ENCODE peak calls at places on chromosomes 13 and 19, in nine cellular contexts. One of them, this sample, is unnamed.

GRCh38 chr19:617551-618246 is 15.6 kb downstream of the POLRMT start:
- DNase-seq in epithelial cell of esophagus: no peak
- DNase-seq in uterus: no peak
- DNase-seq in AG09319: no peak
- DNase-seq in progenitor cell of endocrine pancreas: no peak
- DNase-seq in IMR-90: no peak
- DNase-seq in endothelial cell: no peak
- DNase-seq in left ventricle myocardium inferior: no peak
- DNase-seq in CD4-positive, alpha-beta T cell: no peak
- DNase-seq in this sample: no peak

GRCh38 chr19:7866399-7867091 is 7.6 kb downstream of the PRR36 start:
- DNase-seq in AG09319: no peak
- DNase-seq in endothelial cell: no peak
- DNase-seq in left ventricle myocardium inferior: no peak
- DNase-seq in progenitor cell of endocrine pancreas: no peak
- DNase-seq in uterus: no peak
- DNase-seq in IMR-90: no peak
- DNase-seq in CD4-positive, alpha-beta T cell: no peak
- DNase-seq in epithelial cell of esophagus: no peak
- DNase-seq in this sample: no peak

GRCh38 chr19:37333457-37333856 is 37.4 kb upstream of the ZNF527 start:
- DNase-seq in uterus: no peak
- DNase-seq in endothelial cell: no peak
- DNase-seq in left ventricle myocardium inferior: no peak
- DNase-seq in IMR-90: no peak
- DNase-seq in CD4-positive, alpha-beta T cell: no peak
- DNase-seq in AG09319: no peak
- DNase-seq in epithelial cell of esophagus: peak; percentile 52
- DNase-seq in progenitor cell of endocrine pancreas: no peak
- DNase-seq in this sample: no peak

GRCh38 chr13:26061947-26062346 is 10.1 kb upstream of the SHISA2 start:
- DNase-seq in uterus: no peak
- DNase-seq in IMR-90: peak; percentile 61
- DNase-seq in AG09319: no peak
- DNase-seq in left ventricle myocardium inferior: no peak
- DNase-seq in CD4-positive, alpha-beta T cell: no peak
- DNase-seq in endothelial cell: no peak
- DNase-seq in progenitor cell of endocrine pancreas: no peak
- DNase-seq in epithelial cell of esophagus: peak; percentile 88
- DNase-seq in this sample: no peak

GRCh38 chr13:46119883-46120614 is 15.2 kb upstream of the CPB2 start:
- DNase-seq in left ventricle myocardium inferior: no peak
- DNase-seq in endothelial cell: no peak
- DNase-seq in uterus: peak; percentile 25
- DNase-seq in epithelial cell of esophagus: peak; percentile 60
- DNase-seq in IMR-90: peak; percentile 19
- DNase-seq in AG09319: no peak
- DNase-seq in progenitor cell of endocrine pancreas: no peak
- DNase-seq in CD4-positive, alpha-beta T cell: no peak
- DNase-seq in this sample: no peak

GRCh38 chr13:74132152-74132767 is 1.9 kb downstream of the KLF12 start:
- DNase-seq in left ventricle myocardium inferior: no peak
- DNase-seq in IMR-90: peak; percentile 39
- DNase-seq in epithelial cell of esophagus: peak; percentile 39
- DNase-seq in CD4-positive, alpha-beta T cell: no peak
- DNase-seq in AG09319: no peak
- DNase-seq in uterus: no peak
- DNase-seq in progenitor cell of endocrine pancreas: no peak
- DNase-seq in endothelial cell: no peak
- DNase-seq in this sample: no peak

GRCh38 chr13:38008636-38009035 is 139.1 kb upstream of the TRPC4 start:
- DNase-seq in progenitor cell of endocrine pancreas: no peak
- DNase-seq in left ventricle myocardium inferior: no peak
- DNase-seq in IMR-90: no peak
- DNase-seq in uterus: no peak
- DNase-seq in CD4-positive, alpha-beta T cell: no peak
- DNase-seq in endothelial cell: no peak
- DNase-seq in epithelial cell of esophagus: peak; percentile 37
- DNase-seq in AG09319: no peak
- DNase-seq in this sample: no peak

GRCh38 chr13:48266150-48266549 is 33.1 kb downstream of the ITM2B start:
- DNase-seq in progenitor cell of endocrine pancreas: no peak
- DNase-seq in uterus: no peak
- DNase-seq in epithelial cell of esophagus: no peak
- DNase-seq in CD4-positive, alpha-beta T cell: no peak
- DNase-seq in AG09319: no peak
- DNase-seq in IMR-90: no peak
- DNase-seq in endothelial cell: no peak
- DNase-seq in left ventricle myocardium inferior: no peak
- DNase-seq in this sample: no peak

GRCh38 chr19:17582613-17583012 is 27.2 kb downstream of the COLGALT1 start:
- DNase-seq in epithelial cell of esophagus: no peak
- DNase-seq in uterus: no peak
- DNase-seq in IMR-90: no peak
- DNase-seq in left ventricle myocardium inferior: no peak
- DNase-seq in AG09319: no peak
- DNase-seq in endothelial cell: no peak
- DNase-seq in CD4-positive, alpha-beta T cell: no peak
- DNase-seq in progenitor cell of endocrine pancreas: no peak
- DNase-seq in this sample: no peak
- TF ChIP-seq CTCF in epithelial cell of esophagus: no peak
- TF ChIP-seq CTCF in uterus: no peak
- TF ChIP-seq CTCF in IMR-90: no peak
- TF ChIP-seq CTCF in left ventricle myocardium inferior: no peak
- TF ChIP-seq CTCF in AG09319: no peak
- TF ChIP-seq CTCF in endothelial cell: peak; percentile 20
- TF ChIP-seq CTCF in CD4-positive, alpha-beta T cell: no peak
- TF ChIP-seq CTCF in progenitor cell of endocrine pancreas: no peak
- TF ChIP-seq CTCF in this sample: no peak

GRCh38 chr19:43124360-43124759 is 41.9 kb upstream of the PSG2 start:
- DNase-seq in uterus: no peak
- DNase-seq in epithelial cell of esophagus: peak; percentile 21
- DNase-seq in progenitor cell of endocrine pancreas: no peak
- DNase-seq in endothelial cell: no peak
- DNase-seq in AG09319: no peak
- DNase-seq in CD4-positive, alpha-beta T cell: no peak
- DNase-seq in left ventricle myocardium inferior: no peak
- DNase-seq in IMR-90: no peak
- DNase-seq in this sample: no peak
- TF ChIP-seq CTCF in uterus: no peak
- TF ChIP-seq CTCF in epithelial cell of esophagus: peak; percentile 43
- TF ChIP-seq CTCF in progenitor cell of endocrine pancreas: no peak
- TF ChIP-seq CTCF in endothelial cell: no peak
- TF ChIP-seq CTCF in AG09319: no peak
- TF ChIP-seq CTCF in CD4-positive, alpha-beta T cell: no peak
- TF ChIP-seq CTCF in left ventricle myocardium inferior: no peak
- TF ChIP-seq CTCF in IMR-90: peak; percentile 25
- TF ChIP-seq CTCF in this sample: no peak

DNA sequence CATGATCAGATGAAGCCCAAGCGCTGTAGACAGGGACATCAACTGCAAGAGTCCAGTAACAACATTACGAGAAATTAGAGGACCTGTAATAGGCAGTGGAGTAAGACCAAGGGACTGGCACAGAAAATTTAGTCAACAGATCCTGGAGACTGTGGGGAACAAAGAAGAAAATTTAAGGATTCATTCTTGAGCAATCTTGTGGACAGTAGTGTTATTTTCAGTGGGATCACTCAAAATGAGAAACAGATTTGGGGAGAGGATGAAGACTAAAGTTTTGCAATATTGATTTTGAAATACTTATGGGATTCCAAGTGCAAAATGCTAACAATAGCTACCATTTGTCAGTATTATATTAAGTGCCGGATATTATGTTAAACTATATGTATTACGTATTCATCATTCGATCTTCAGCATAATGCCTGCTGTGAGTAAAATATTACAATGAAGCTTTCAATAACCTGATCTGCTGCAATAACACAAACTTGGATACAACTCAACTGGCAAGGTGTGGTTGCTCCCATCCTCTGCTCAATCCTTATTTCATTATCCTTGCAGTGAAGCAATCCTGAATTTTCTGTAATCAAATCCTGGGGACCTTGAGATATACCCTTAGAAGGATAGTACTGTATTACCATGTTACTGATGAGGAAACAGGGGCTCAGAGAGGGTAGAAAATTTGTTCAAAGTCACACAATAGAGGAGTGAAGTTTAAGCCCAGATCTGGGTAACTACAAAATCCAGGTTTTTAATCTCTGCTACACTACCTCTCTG is 84.2 kb downstream of the SACS start:
- DNase-seq in endothelial cell: no peak
- DNase-seq in uterus: no peak
- DNase-seq in CD4-positive, alpha-beta T cell: no peak
- DNase-seq in left ventricle myocardium inferior: no peak
- DNase-seq in progenitor cell of endocrine pancreas: no peak
- DNase-seq in IMR-90: no peak
- DNase-seq in AG09319: peak; percentile 46
- DNase-seq in epithelial cell of esophagus: no peak
- DNase-seq in this sample: no peak
- TF ChIP-seq CTCF in endothelial cell: no peak
- TF ChIP-seq CTCF in uterus: no peak
- TF ChIP-seq CTCF in CD4-positive, alpha-beta T cell: no peak
- TF ChIP-seq CTCF in left ventricle myocardium inferior: no peak
- TF ChIP-seq CTCF in progenitor cell of endocrine pancreas: no peak
- TF ChIP-seq CTCF in IMR-90: no peak
- TF ChIP-seq CTCF in AG09319: no peak
- TF ChIP-seq CTCF in epithelial cell of esophagus: no peak
- TF ChIP-seq CTCF in this sample: no peak

DNA sequence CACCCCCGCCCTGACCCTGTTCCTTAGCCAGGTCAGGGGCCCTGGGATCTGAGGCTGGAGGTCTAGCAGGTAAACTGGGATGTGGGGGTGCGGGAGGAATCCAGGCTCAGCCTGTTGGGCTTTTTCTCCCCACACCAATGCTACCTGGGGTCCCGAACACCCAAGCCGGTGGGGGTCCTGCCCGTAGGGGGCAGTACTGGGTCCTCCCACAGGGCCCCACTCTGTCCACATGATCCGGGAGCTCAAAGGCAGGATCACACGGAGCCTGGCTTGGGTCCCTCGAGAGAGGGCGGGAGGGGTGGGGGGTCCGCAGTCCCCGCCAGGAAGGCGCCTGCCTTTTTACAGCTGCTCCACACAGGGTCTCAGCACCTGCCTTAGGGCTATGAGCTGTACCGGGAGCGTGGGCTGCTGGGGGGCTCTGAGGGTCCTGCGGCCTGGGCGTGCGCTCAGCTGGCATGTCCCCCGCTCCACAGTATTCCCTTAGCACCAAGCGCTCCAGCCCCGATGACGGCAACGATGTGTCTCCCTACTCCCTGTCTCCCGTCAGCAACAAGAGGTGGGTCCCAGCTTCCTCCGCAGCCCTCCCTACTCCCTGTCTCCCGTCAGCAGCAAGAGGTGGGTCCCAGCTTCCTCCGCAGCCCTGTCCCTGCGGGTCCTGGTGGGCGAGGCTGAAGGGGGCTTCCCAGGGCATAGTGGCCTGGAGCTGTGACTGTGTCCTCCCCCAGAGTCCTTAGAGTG is 12.3 kb upstream of the TEKTIP1 start:
- DNase-seq in CD4-positive, alpha-beta T cell: no peak
- DNase-seq in left ventricle myocardium inferior: no peak
- DNase-seq in progenitor cell of endocrine pancreas: no peak
- DNase-seq in IMR-90: no peak
- DNase-seq in epithelial cell of esophagus: no peak
- DNase-seq in uterus: no peak
- DNase-seq in AG09319: no peak
- DNase-seq in endothelial cell: no peak
- DNase-seq in this sample: no peak
- TF ChIP-seq CTCF in CD4-positive, alpha-beta T cell: no peak
- TF ChIP-seq CTCF in left ventricle myocardium inferior: no peak
- TF ChIP-seq CTCF in progenitor cell of endocrine pancreas: peak; percentile 34
- TF ChIP-seq CTCF in IMR-90: no peak
- TF ChIP-seq CTCF in epithelial cell of esophagus: no peak
- TF ChIP-seq CTCF in uterus: no peak
- TF ChIP-seq CTCF in AG09319: no peak
- TF ChIP-seq CTCF in endothelial cell: peak; percentile 15
- TF ChIP-seq CTCF in this sample: peak; percentile 39

GRCh38 chr19:49801966-49802661 is 11.0 kb downstream of the FUZ start:
- DNase-seq in AG09319: peak; percentile 54
- DNase-seq in progenitor cell of endocrine pancreas: no peak
- DNase-seq in IMR-90: peak; percentile 86
- DNase-seq in endothelial cell: no peak
- DNase-seq in CD4-positive, alpha-beta T cell: no peak
- DNase-seq in uterus: peak; percentile 93
- DNase-seq in epithelial cell of esophagus: peak; percentile 66
- DNase-seq in left ventricle myocardium inferior: peak; percentile 94
- DNase-seq in this sample: peak; percentile 33
- TF ChIP-seq CTCF in AG09319: peak; percentile 42
- TF ChIP-seq CTCF in progenitor cell of endocrine pancreas: no peak
- TF ChIP-seq CTCF in IMR-90: peak; percentile 38
- TF ChIP-seq CTCF in endothelial cell: no peak
- TF ChIP-seq CTCF in CD4-positive, alpha-beta T cell: no peak
- TF ChIP-seq CTCF in uterus: peak; percentile 43
- TF ChIP-seq CTCF in epithelial cell of esophagus: peak; percentile 37
- TF ChIP-seq CTCF in left ventricle myocardium inferior: peak; percentile 57
- TF ChIP-seq CTCF in this sample: no peak

GRCh38 chr13:107422421-107422820 is 792.9 kb downstream of the LIG4 start:
- DNase-seq in endothelial cell: no peak
- DNase-seq in uterus: no peak
- DNase-seq in epithelial cell of esophagus: no peak
- DNase-seq in progenitor cell of endocrine pancreas: no peak
- DNase-seq in AG09319: no peak
- DNase-seq in left ventricle myocardium inferior: no peak
- DNase-seq in IMR-90: no peak
- DNase-seq in CD4-positive, alpha-beta T cell: no peak
- DNase-seq in this sample: no peak
- TF ChIP-seq CTCF in endothelial cell: no peak
- TF ChIP-seq CTCF in uterus: no peak
- TF ChIP-seq CTCF in epithelial cell of esophagus: no peak
- TF ChIP-seq CTCF in progenitor cell of endocrine pancreas: no peak
- TF ChIP-seq CTCF in AG09319: no peak
- TF ChIP-seq CTCF in left ventricle myocardium inferior: no peak
- TF ChIP-seq CTCF in IMR-90: no peak
- TF ChIP-seq CTCF in CD4-positive, alpha-beta T cell: no peak
- TF ChIP-seq CTCF in this sample: no peak

GRCh38 chr13:110557610-110558305 is 3.8 kb downstream of the RAB20 start:
- DNase-seq in left ventricle myocardium inferior: no peak
- DNase-seq in CD4-positive, alpha-beta T cell: no peak
- DNase-seq in uterus: no peak
- DNase-seq in AG09319: no peak
- DNase-seq in IMR-90: no peak
- DNase-seq in endothelial cell: no peak
- DNase-seq in progenitor cell of endocrine pancreas: no peak
- DNase-seq in epithelial cell of esophagus: no peak
- DNase-seq in this sample: no peak

GRCh38 chr13:110560606-110561334 is 752 bp downstream of the RAB20 start:
- DNase-seq in IMR-90: no peak
- DNase-seq in endothelial cell: peak; percentile 36
- DNase-seq in AG09319: no peak
- DNase-seq in left ventricle myocardium inferior: peak; percentile 29
- DNase-seq in progenitor cell of endocrine pancreas: no peak
- DNase-seq in epithelial cell of esophagus: peak; percentile 16
- DNase-seq in uterus: no peak
- DNase-seq in CD4-positive, alpha-beta T cell: no peak
- DNase-seq in this sample: peak; percentile 5

GRCh38 chr13:110561335-110562033 is at the start of gene RAB20:
- DNase-seq in IMR-90: peak; percentile 76
- DNase-seq in left ventricle myocardium inferior: peak; percentile 91
- DNase-seq in AG09319: peak; percentile 50
- DNase-seq in progenitor cell of endocrine pancreas: peak; percentile 57
- DNase-seq in endothelial cell: peak; percentile 73
- DNase-seq in epithelial cell of esophagus: peak; percentile 75
- DNase-seq in CD4-positive, alpha-beta T cell: peak; percentile 60
- DNase-seq in uterus: peak; percentile 84
- DNase-seq in this sample: peak; percentile 55

GRCh38 chr13:110559986-110560385 is 1.5 kb downstream of the RAB20 start:
- DNase-seq in left ventricle myocardium inferior: no peak
- DNase-seq in AG09319: no peak
- DNase-seq in IMR-90: no peak
- DNase-seq in endothelial cell: no peak
- DNase-seq in CD4-positive, alpha-beta T cell: no peak
- DNase-seq in epithelial cell of esophagus: peak; percentile 21
- DNase-seq in uterus: no peak
- DNase-seq in progenitor cell of endocrine pancreas: no peak
- DNase-seq in this sample: no peak

GRCh38 chr13:110559429-110559943 is 2.0 kb downstream of the RAB20 start:
- DNase-seq in left ventricle myocardium inferior: peak; percentile 57
- DNase-seq in epithelial cell of esophagus: no peak
- DNase-seq in IMR-90: peak; percentile 62
- DNase-seq in CD4-positive, alpha-beta T cell: no peak
- DNase-seq in endothelial cell: no peak
- DNase-seq in AG09319: no peak
- DNase-seq in progenitor cell of endocrine pancreas: no peak
- DNase-seq in uterus: no peak
- DNase-seq in this sample: no peak
- TF ChIP-seq CTCF in left ventricle myocardium inferior: peak; percentile 13
- TF ChIP-seq CTCF in epithelial cell of esophagus: no peak
- TF ChIP-seq CTCF in IMR-90: no peak
- TF ChIP-seq CTCF in CD4-positive, alpha-beta T cell: no peak
- TF ChIP-seq CTCF in endothelial cell: no peak
- TF ChIP-seq CTCF in AG09319: no peak
- TF ChIP-seq CTCF in progenitor cell of endocrine pancreas: no peak
- TF ChIP-seq CTCF in uterus: no peak
- TF ChIP-seq CTCF in this sample: no peak

This sample was measured in neural crest cell.